ENCODE peak calls at places on chromosomes 4 and X, in eight cellular contexts. One of them, this sample, is unnamed.

GRCh38 chrX:40945366-40945713 is 139.9 kb upstream of the USP9X start:
- DNase-seq in esophagus muscularis mucosa: no peak
- DNase-seq in A549: peak
- DNase-seq in heart left ventricle: no peak
- DNase-seq in breast epithelium: no peak
- DNase-seq in prostate gland: peak
- DNase-seq in sigmoid colon: peak
- DNase-seq in NB4: peak
- DNase-seq in this sample: no peak

GRCh38 chrX:74232859-74233258 is 71.1 kb upstream of the ZCCHC13 start:
- DNase-seq in breast epithelium: no peak
- DNase-seq in heart left ventricle: no peak
- DNase-seq in NB4: no peak
- DNase-seq in sigmoid colon: no peak
- DNase-seq in A549: no peak
- DNase-seq in esophagus muscularis mucosa: no peak
- DNase-seq in prostate gland: no peak
- DNase-seq in this sample: no peak

GRCh38 chrX:108307408-108308085 is 130.7 kb downstream of the COL4A6 start:
- DNase-seq in NB4: no peak
- DNase-seq in sigmoid colon: no peak
- DNase-seq in A549: no peak
- DNase-seq in prostate gland: peak
- DNase-seq in breast epithelium: peak
- DNase-seq in esophagus muscularis mucosa: no peak
- DNase-seq in heart left ventricle: peak
- DNase-seq in this sample: no peak

GRCh38 chr4:56235714-56236113 is 151.6 kb downstream of the AASDH start:
- DNase-seq in NB4: no peak
- DNase-seq in breast epithelium: no peak
- DNase-seq in esophagus muscularis mucosa: peak
- DNase-seq in heart left ventricle: no peak
- DNase-seq in prostate gland: no peak
- DNase-seq in A549: no peak
- DNase-seq in sigmoid colon: no peak
- DNase-seq in this sample: no peak

GRCh38 chr4:8710946-8711345 is 118.4 kb downstream of the CPZ start:
- DNase-seq in breast epithelium: no peak
- DNase-seq in A549: no peak
- DNase-seq in esophagus muscularis mucosa: no peak
- DNase-seq in NB4: no peak
- DNase-seq in heart left ventricle: peak
- DNase-seq in sigmoid colon: peak
- DNase-seq in prostate gland: no peak
- DNase-seq in this sample: no peak

GRCh38 chr4:125390727-125391126 is 76.0 kb downstream of the FAT4 start:
- DNase-seq in prostate gland: no peak
- DNase-seq in A549: no peak
- DNase-seq in breast epithelium: no peak
- DNase-seq in sigmoid colon: no peak
- DNase-seq in heart left ventricle: no peak
- DNase-seq in esophagus muscularis mucosa: no peak
- DNase-seq in NB4: no peak
- DNase-seq in this sample: no peak

GRCh38 chr4:54228064-54228527 is 997 bp upstream of the PDGFRA start:
- DNase-seq in esophagus muscularis mucosa: peak
- DNase-seq in A549: peak
- DNase-seq in sigmoid colon: peak
- DNase-seq in heart left ventricle: peak
- DNase-seq in breast epithelium: peak
- DNase-seq in prostate gland: no peak
- DNase-seq in NB4: peak
- DNase-seq in this sample: peak

GRCh38 chr4:3226467-3226866 is 22.5 kb upstream of the MSANTD1 start:
- DNase-seq in esophagus muscularis mucosa: no peak
- DNase-seq in A549: no peak
- DNase-seq in breast epithelium: no peak
- DNase-seq in sigmoid colon: no peak
- DNase-seq in prostate gland: peak
- DNase-seq in NB4: no peak
- DNase-seq in heart left ventricle: no peak
- DNase-seq in this sample: no peak

GRCh38 chr4:112550728-112551127 is 34.7 kb upstream of the NEUROG2 start:
- DNase-seq in sigmoid colon: no peak
- DNase-seq in prostate gland: no peak
- DNase-seq in NB4: no peak
- DNase-seq in breast epithelium: no peak
- DNase-seq in heart left ventricle: no peak
- DNase-seq in esophagus muscularis mucosa: no peak
- DNase-seq in A549: no peak
- DNase-seq in this sample: no peak

GRCh38 chr4:110175634-110176033 is 22.8 kb downstream of the ELOVL6 start:
- DNase-seq in NB4: no peak
- DNase-seq in sigmoid colon: no peak
- DNase-seq in A549: no peak
- DNase-seq in prostate gland: no peak
- DNase-seq in heart left ventricle: no peak
- DNase-seq in esophagus muscularis mucosa: no peak
- DNase-seq in breast epithelium: no peak
- DNase-seq in this sample: no peak

GRCh38 chrX:43557792-43558191 is 98.3 kb upstream of the MAOA start:
- DNase-seq in breast epithelium: peak
- DNase-seq in esophagus muscularis mucosa: no peak
- DNase-seq in prostate gland: peak
- DNase-seq in heart left ventricle: peak
- DNase-seq in sigmoid colon: peak
- DNase-seq in NB4: peak
- DNase-seq in A549: peak
- DNase-seq in this sample: no peak

GRCh38 chr4:93693141-93693540 is 135.4 kb upstream of the ATOH1 start:
- DNase-seq in A549: no peak
- DNase-seq in prostate gland: no peak
- DNase-seq in breast epithelium: no peak
- DNase-seq in sigmoid colon: no peak
- DNase-seq in NB4: no peak
- DNase-seq in heart left ventricle: no peak
- DNase-seq in esophagus muscularis mucosa: no peak
- DNase-seq in this sample: no peak

GRCh38 chrX:74788545-74789086 is 136.6 kb downstream of the NEXMIF start:
- DNase-seq in prostate gland: no peak
- DNase-seq in heart left ventricle: no peak
- DNase-seq in esophagus muscularis mucosa: no peak
- DNase-seq in A549: no peak
- DNase-seq in NB4: no peak
- DNase-seq in breast epithelium: no peak
- DNase-seq in sigmoid colon: no peak
- DNase-seq in this sample: no peak

GRCh38 chr4:153963216-153963615 is 174.3 kb upstream of the SFRP2 start:
- DNase-seq in breast epithelium: no peak
- DNase-seq in esophagus muscularis mucosa: no peak
- DNase-seq in sigmoid colon: no peak
- DNase-seq in prostate gland: no peak
- DNase-seq in NB4: no peak
- DNase-seq in A549: no peak
- DNase-seq in heart left ventricle: no peak
- DNase-seq in this sample: no peak

DNA sequence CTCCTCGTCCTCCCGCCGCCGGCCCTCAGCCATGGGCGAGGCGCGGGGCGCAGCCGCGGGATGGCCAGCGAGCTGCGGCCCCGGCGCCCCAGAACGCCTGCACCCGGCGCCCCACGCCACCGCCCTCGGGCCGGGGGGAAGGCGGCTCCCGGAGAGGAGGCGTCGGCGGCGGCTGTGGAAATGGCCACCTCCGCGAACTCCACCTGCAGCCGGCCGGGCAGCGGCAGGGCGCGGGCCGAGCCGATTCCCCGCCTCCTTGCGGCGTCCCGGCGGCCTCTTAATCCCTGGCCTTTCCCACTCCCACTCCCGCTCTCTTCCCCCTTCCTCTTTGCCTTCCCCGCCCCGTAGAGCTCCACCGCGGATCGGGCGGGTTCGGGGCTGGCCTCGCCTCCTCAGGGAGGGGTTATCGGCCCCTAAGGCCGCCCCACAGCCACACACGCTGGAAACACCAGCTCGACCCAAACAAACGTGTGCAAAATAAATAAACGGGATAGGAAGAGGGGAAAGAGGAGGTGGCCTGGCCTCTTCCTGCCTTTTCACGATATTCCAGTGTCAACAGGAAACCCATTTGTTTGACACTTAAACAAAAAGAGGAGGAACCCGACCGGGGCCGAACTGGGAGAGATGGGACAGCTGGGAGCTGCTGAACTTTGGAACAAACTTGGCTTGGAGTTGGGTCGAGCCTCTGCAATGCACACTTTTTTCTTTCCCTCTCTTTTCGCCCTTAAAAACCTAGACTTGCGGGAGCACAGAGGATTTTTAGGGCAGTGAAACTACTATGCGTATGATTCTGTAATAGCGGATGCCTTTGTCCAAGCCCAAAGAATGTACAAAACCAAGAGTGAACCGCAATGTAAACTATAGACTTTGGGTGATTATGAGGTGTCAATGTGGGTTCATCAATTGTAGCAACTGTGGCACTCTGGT is at the start of gene SH3D19:
- DNase-seq in heart left ventricle: peak
- DNase-seq in prostate gland: peak
- DNase-seq in sigmoid colon: peak
- DNase-seq in breast epithelium: peak
- DNase-seq in NB4: no peak
- DNase-seq in A549: peak
- DNase-seq in esophagus muscularis mucosa: peak
- DNase-seq in this sample: peak
- TF ChIP-seq POLR2A in heart left ventricle: peak
- TF ChIP-seq POLR2A in prostate gland: peak
- TF ChIP-seq POLR2A in sigmoid colon: peak
- TF ChIP-seq POLR2A in breast epithelium: peak
- TF ChIP-seq POLR2A in NB4: no peak
- TF ChIP-seq POLR2A in A549: peak
- TF ChIP-seq POLR2A in esophagus muscularis mucosa: no peak
- TF ChIP-seq POLR2A in this sample: peak

DNA sequence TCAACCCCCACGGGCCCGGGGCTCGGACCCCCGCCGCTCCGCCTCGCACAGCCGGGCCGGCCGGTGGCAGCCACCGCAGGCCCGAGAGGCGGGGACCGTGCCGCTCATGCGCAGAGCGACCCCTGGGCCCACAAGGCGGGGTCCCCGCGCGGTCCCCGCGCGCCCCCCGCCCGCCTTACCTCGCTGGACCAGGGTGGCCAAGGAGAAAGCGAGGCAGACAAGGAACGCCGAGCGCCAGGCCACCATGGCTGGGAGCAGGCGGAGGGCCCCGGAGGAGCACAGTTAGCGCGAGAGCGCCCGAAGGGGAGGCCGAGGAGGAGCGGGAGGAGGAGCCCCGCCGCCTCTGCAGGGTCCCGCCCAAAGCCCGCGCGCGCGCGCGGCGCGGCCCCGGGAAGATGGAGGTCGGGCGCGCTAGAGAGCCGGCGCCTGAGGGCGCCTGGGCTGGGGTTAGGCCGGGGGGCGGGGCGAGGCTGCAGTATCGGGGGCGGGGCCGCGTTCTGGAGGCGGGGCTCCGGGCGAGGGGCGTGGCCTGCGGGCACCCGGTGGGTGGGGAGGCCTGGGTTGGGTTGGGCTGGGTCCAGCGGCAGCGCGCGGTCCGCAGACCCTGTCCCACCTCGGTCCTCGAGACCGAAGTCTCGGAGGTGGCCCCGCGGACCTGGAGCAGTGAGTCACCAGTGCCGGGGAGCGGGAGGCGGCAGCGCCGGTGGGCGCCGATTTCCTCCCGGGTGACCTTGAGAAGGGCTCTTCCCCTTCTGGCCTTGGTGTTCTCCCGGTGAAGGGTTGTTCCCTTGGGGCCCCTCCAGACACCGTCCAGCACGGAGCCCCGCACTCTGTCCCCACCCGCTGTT is at the start of gene CD99L2:
- DNase-seq in NB4: peak
- DNase-seq in heart left ventricle: peak
- DNase-seq in esophagus muscularis mucosa: peak
- DNase-seq in breast epithelium: peak
- DNase-seq in sigmoid colon: peak
- DNase-seq in prostate gland: peak
- DNase-seq in A549: peak
- DNase-seq in this sample: peak
- TF ChIP-seq POLR2A in NB4: no peak
- TF ChIP-seq POLR2A in heart left ventricle: peak
- TF ChIP-seq POLR2A in esophagus muscularis mucosa: no peak
- TF ChIP-seq POLR2A in breast epithelium: no peak
- TF ChIP-seq POLR2A in sigmoid colon: no peak
- TF ChIP-seq POLR2A in prostate gland: peak
- TF ChIP-seq POLR2A in A549: peak
- TF ChIP-seq POLR2A in this sample: peak

DNA sequence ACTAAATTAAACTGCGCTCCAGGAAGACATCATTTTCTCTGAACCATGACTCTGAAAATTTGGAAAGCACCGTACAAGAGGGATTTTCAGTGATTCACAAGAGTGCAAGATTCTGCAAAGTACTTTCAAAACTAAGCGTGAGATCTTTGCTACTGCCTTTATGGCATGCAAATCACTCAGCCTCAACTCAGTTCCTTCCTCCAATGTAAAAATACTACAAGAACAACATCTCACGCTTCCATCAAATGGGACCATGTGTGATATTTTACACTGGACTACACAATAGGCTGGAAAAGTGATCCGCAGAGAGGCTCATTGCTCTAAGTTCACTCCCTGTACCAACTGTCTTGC is 682 bp upstream of the IL15 start:
- DNase-seq in heart left ventricle: no peak
- DNase-seq in NB4: no peak
- DNase-seq in esophagus muscularis mucosa: no peak
- DNase-seq in breast epithelium: no peak
- DNase-seq in sigmoid colon: no peak
- DNase-seq in A549: no peak
- DNase-seq in prostate gland: no peak
- DNase-seq in this sample: no peak
- TF ChIP-seq POLR2A in heart left ventricle: no peak
- TF ChIP-seq POLR2A in NB4: no peak
- TF ChIP-seq POLR2A in esophagus muscularis mucosa: no peak
- TF ChIP-seq POLR2A in breast epithelium: no peak
- TF ChIP-seq POLR2A in sigmoid colon: no peak
- TF ChIP-seq POLR2A in A549: no peak
- TF ChIP-seq POLR2A in prostate gland: no peak
- TF ChIP-seq POLR2A in this sample: no peak

DNA sequence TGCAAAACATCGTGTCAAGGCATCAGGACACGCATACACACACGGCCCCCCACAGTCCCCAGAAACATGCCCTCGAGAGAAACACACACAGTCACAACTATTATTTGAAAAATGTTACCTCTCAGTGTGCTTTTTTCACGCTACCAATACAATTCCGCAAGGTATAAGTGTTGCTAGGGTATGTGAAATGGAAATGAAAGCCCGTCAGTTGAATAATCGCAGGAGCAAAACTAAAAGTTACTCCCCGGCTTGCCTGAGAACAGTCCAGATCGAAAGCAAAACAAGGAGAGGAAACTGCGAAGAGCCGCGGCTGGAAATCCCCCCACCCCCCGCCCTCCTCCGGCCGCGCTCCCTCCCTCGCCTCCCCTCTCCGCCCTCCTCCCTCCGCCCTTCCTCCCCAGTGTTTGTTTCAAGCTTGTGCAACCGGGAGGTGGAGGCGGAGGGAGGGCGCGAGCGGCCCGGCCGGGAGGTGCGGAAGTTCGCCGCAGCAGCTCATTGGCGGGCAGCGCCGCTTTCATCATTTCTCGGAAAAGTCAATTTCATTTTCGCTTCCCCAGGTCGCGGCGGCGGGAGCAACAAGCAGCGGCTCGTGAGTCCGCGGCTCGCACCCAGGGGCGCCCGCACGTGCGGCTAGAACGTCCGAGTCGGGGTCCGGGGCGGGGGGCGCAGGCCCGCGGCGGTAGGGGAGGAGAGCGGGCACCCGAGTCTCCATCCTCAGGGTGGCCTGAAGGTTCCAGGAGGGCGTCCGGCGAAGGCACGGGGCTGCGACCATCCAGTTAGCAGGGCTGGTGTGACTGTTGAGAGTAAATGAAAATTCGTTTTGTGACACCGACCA is at the start of gene IRF2:
- DNase-seq in sigmoid colon: peak
- DNase-seq in heart left ventricle: peak
- DNase-seq in esophagus muscularis mucosa: peak
- DNase-seq in prostate gland: peak
- DNase-seq in NB4: peak
- DNase-seq in A549: peak
- DNase-seq in breast epithelium: peak
- DNase-seq in this sample: peak
- TF ChIP-seq POLR2A in sigmoid colon: peak
- TF ChIP-seq POLR2A in heart left ventricle: peak
- TF ChIP-seq POLR2A in esophagus muscularis mucosa: peak
- TF ChIP-seq POLR2A in prostate gland: peak
- TF ChIP-seq POLR2A in NB4: peak
- TF ChIP-seq POLR2A in A549: no peak
- TF ChIP-seq POLR2A in breast epithelium: peak
- TF ChIP-seq POLR2A in this sample: peak

This sample was measured in H54.